ENCODE peak calls at places on chromosome 5, in four cellular contexts. V is H1, R is HepG2, N is HEK293T. O is an unnamed sample.

GRCh38 chr5:65925601-65926275 is 637 bp upstream of the ERBIN start:
- DNase-seq in V (no peak), R (peak; percentile 74), N (peak; percentile 83), O (peak; percentile 67)

GRCh38 chr5:146706321-146706972 is 172.1 kb downstream of the PPP2R2B start:
- DNase-seq in V (no peak), R (peak; percentile 12), N (peak; percentile 7), O (no peak)

GRCh38 chr5:115186794-115187193 is 17.1 kb upstream of the TRIM36 start:
- DNase-seq in V (no peak), R (no peak), N (no peak), O (no peak)

GRCh38 chr5:124264499-124264898 is 481.9 kb downstream of the ZNF608 start:
- DNase-seq in V (no peak), R (no peak), N (no peak), O (no peak)

GRCh38 chr5:173180331-173180730 is 36.0 kb downstream of the BNIP1 start:
- DNase-seq in V (no peak), R (no peak), N (no peak), O (no peak)

GRCh38 chr5:88548136-88548535 is 279.5 kb upstream of the TMEM161B start:
- DNase-seq in V (no peak), R (no peak), N (no peak), O (no peak)

GRCh38 chr5:169413416-169413815 is 112.5 kb upstream of the SLIT3 start:
- DNase-seq in V (no peak), R (no peak), N (no peak), O (no peak)

GRCh38 chr5:54302267-54302687 is 8.1 kb downstream of the ARL15 start:
- DNase-seq in V (no peak), R (no peak), N (no peak), O (no peak)

GRCh38 chr5:115624994-115625393 is 842 bp downstream of the TMED7 start:
- DNase-seq in V (no peak), R (peak; percentile 6), N (no peak), O (no peak)

GRCh38 chr5:76086060-76086459 is 2.9 kb downstream of the SV2C start:
- DNase-seq in V (no peak), R (no peak), N (no peak), O (no peak)

GRCh38 chr5:57338068-57338848 is 144.4 kb downstream of the ACTBL2 start:
- DNase-seq in V (no peak), R (peak; percentile 71), N (peak; percentile 42), O (peak; percentile 18)

GRCh38 chr5:39121922-39122321 is 47.7 kb upstream of the RICTOR start:
- DNase-seq in V (no peak), R (no peak), N (no peak), O (no peak)
- TF ChIP-seq SUZ12 in V (no peak), R (no peak), N (no peak), O (no peak)

GRCh38 chr5:159785639-159786038 is 130.6 kb upstream of the ADRA1B start:
- DNase-seq in V (no peak), R (no peak), N (no peak), O (no peak)
- TF ChIP-seq SUZ12 in V (no peak), R (no peak), N (no peak), O (no peak)

GRCh38 chr5:112865128-112865527 is 4.0 kb downstream of the SRP19 start:
- DNase-seq in V (no peak), R (no peak), N (no peak), O (no peak)
- TF ChIP-seq SUZ12 in V (no peak), R (no peak), N (no peak), O (no peak)

DNA sequence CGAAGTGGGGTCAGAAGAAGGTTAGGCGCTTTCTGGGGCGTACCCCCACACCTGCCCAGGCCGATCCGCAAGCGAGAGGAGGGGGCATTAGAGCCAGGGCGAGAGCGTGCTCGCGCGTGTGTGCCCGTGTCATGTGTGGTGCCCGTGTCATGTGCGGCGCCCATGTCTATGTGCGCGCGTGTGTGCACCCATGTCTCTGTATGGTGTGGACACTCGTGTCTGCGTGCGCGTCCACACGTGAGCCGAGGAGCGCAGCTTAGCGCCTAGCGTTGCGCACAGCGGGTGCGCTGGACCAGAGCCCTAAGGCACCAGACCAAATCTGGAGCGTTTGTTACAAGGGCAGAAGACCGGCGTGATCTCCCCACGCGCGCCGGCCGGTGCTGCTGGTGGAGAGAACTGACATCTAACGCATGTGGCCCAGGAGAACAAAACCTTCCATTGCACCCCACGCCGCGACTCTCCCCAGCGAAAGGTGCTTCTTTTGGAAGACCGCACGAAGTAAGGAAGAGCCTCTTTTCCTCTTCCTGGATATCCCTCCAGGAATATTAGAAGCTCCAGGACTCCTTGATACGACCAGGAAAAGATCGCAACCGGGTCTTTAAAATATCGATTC is 639 bp downstream of the NIM1K start:
- DNase-seq in V (no peak), R (no peak), N (peak; percentile 31), O (no peak)
- TF ChIP-seq SUZ12 in V (peak; percentile 67), R (no peak), N (no peak), O (no peak)

O was measured in NT2/D1.